ENCODE peak calls at places on chromosome 12, in ten cellular contexts. O, M, B, C, Y, D, I, H, L and F are unnamed samples.

GRCh38 chr12:6202331-6202730 is 2.1 kb downstream of the CD9 start:
- DNase-seq in O (no peak), M (no peak), B (no peak), C (no peak), Y (no peak), D (no peak), I (no peak), H (no peak), L (no peak), F (no peak)

GRCh38 chr12:8709124-8709830 is 11.5 kb downstream of the RIMKLB start:
- DNase-seq in O (no peak), M (no peak), B (no peak), C (no peak), Y (no peak), D (no peak), I (no peak), H (no peak), L (no peak), F (no peak)

GRCh38 chr12:79266511-79267129 is 402.0 kb downstream of the SYT1 start:
- DNase-seq in O (no peak), M (no peak), B (no peak), C (no peak), Y (no peak), D (no peak), I (no peak), H (no peak), L (no peak), F (no peak)

GRCh38 chr12:87266305-87266704 is 762.9 kb downstream of the C12orf50 start:
- DNase-seq in O (no peak), M (no peak), B (peak; percentile 48), C (no peak), Y (peak; percentile 27), D (no peak), I (no peak), H (no peak), L (no peak), F (no peak)

GRCh38 chr12:40171501-40171900 is 53.3 kb upstream of the LRRK2 start:
- DNase-seq in O (no peak), M (no peak), B (no peak), C (no peak), Y (no peak), D (no peak), I (no peak), H (no peak), L (no peak), F (no peak)

GRCh38 chr12:47361389-47362031 is 281.8 kb upstream of the AMIGO2 start:
- DNase-seq in O (peak; percentile 52), M (no peak), B (peak; percentile 64), C (no peak), Y (peak; percentile 40), D (no peak), I (no peak), H (no peak), L (no peak), F (peak; percentile 53)

GRCh38 chr12:119202121-119202527 is 23.4 kb downstream of the HSPB8 start:
- DNase-seq in O (no peak), M (no peak), B (no peak), C (no peak), Y (no peak), D (peak; percentile 74), I (no peak), H (no peak), L (no peak), F (no peak)

GRCh38 chr12:5177096-5177495 is 133.4 kb downstream of the KCNA5 start:
- DNase-seq in O (no peak), M (no peak), B (no peak), C (no peak), Y (no peak), D (no peak), I (no peak), H (no peak), L (no peak), F (no peak)

GRCh38 chr12:52146822-52147366 is 44.9 kb downstream of the KRT80 start:
- DNase-seq in O (peak; percentile 34), M (no peak), B (no peak), C (no peak), Y (peak; percentile 72), D (no peak), I (no peak), H (no peak), L (no peak), F (peak; percentile 97)

GRCh38 chr12:52145228-52145940 is 46.4 kb downstream of the KRT80 start:
- DNase-seq in O (peak; percentile 37), M (peak; percentile 58), B (no peak), C (no peak), Y (peak; percentile 66), D (no peak), I (no peak), H (no peak), L (no peak), F (peak; percentile 95)

GRCh38 chr12:52144512-52145227 is 47.1 kb downstream of the KRT80 start:
- DNase-seq in O (no peak), M (peak; percentile 50), B (no peak), C (no peak), Y (peak; percentile 44), D (no peak), I (no peak), H (no peak), L (no peak), F (no peak)

GRCh38 chr12:52147367-52147972 is 44.3 kb downstream of the KRT80 start:
- DNase-seq in O (peak; percentile 98), M (peak; percentile 89), B (no peak), C (no peak), Y (peak; percentile 100), D (peak; percentile 95), I (peak; percentile 83), H (peak; percentile 98), L (peak; percentile 99), F (no peak)

DNA sequence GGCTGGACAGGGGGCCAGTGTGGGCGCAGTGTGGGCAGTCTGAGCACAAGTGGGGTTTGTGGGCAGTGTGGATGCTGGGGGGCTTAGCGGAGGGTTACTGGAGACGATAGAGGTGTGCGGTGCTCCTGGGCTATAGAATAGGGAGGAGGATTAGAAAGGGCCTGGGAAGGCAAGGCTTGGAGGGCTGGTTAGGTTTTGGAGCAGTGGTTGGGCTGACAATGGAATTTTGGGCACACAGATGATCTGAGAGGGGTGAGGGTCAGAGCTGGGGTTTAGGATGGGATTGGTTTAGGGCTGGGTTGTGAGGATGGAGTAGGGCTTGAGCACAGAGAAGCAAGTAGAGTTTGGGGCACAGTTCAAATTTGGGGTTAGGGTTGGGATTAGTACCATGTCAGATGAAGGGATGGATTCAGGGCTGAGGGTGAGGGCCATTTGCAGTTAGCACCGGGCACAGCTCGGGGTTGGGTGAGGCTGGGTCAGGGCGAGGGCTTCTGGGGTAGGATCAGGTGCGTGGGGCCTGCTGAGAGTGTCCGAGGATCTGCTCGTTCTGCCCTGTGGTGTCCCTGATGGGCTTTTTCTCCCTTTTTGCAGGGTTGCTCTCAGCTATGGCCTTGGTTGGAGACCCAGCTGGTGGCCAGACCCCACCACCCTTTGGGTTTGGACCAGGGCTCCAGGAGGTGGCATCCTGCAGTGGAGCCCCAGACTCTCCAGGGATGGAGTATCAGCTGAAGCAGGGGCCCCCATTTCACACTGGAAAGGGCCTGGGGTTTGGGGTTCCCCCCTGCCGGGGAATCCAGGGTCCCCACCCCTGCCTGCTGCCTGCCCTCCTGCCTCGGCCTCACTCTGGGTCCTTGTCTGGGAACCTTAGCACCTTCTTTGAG is 45.6 kb downstream of the KRT80 start:
- DNase-seq in O (no peak), M (peak; percentile 39), B (no peak), C (no peak), Y (peak; percentile 47), D (no peak), I (no peak), H (no peak), L (no peak), F (no peak)
- H3K27ac ChIP-seq in O (peak overlapping the region; percentile 100), M (peak overlapping the region; percentile 84), B (no peak overlapping the region), C (no peak overlapping the region), Y (peak overlapping the region; percentile 100), D (peak overlapping the region; percentile 89), I (peak overlapping the region; percentile 88), H (peak overlapping the region; percentile 82), L (peak overlapping the region; percentile 96), F (peak overlapping the region; percentile 100)

DNA sequence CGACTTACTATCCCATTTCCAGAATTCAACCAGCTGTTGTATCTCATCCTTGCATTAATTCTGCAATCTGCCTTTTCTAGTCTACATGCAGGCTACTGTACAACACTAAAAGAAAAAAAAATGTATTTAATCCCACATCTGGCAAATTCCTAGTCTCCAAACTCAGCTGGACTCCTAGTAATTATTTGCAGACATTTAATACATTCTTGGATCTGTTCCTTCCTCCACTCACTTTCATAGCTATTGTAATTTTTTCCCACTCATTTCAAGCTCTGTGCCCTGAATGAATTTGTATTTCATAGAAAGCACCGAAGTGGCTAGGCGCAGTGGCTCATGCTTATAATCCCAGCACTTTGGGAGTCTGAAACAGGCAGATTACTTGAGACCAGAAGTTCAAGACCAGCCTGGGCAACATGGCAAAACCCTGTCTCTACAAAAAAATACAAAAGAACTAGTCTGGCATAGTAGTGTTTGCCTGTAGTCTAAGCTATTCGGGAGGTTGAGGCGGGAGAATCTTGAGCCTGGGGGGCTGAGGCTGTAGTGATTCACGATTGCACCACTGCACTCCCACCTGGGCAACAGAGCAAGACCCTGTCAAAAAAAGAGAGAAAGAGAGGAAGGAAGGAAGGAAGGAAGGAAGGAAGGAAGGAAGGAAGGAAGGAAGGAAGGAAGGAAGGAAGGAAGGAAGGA is 39.5 kb upstream of the YAF2 start:
- DNase-seq in O (no peak), M (no peak), B (no peak), C (no peak), Y (no peak), D (no peak), I (no peak), H (no peak), L (no peak), F (no peak)
- H3K27ac ChIP-seq in O (no peak overlapping the region), M (no peak overlapping the region), B (no peak overlapping the region), C (no peak overlapping the region), Y (no peak overlapping the region), D (no peak overlapping the region), I (no peak overlapping the region), H (no peak overlapping the region), L (no peak overlapping the region), F (no peak overlapping the region)

GRCh38 chr12:54415223-54415929 is 3.7 kb downstream of the ITGA5 start:
- DNase-seq in O (no peak), M (no peak), B (no peak), C (no peak), Y (no peak), D (no peak), I (no peak), H (no peak), L (no peak), F (no peak)

GRCh38 chr12:54414191-54414525 is 4.9 kb downstream of the ITGA5 start:
- DNase-seq in O (no peak), M (no peak), B (no peak), C (no peak), Y (no peak), D (no peak), I (no peak), H (no peak), L (no peak), F (no peak)

GRCh38 chr12:54412786-54413185 is 6.3 kb downstream of the ITGA5 start:
- DNase-seq in O (no peak), M (peak; percentile 44), B (no peak), C (no peak), Y (no peak), D (no peak), I (no peak), H (no peak), L (no peak), F (no peak)

GRCh38 chr12:54412348-54412747 is 6.7 kb downstream of the ITGA5 start:
- DNase-seq in O (no peak), M (peak; percentile 47), B (no peak), C (no peak), Y (no peak), D (no peak), I (no peak), H (no peak), L (no peak), F (no peak)

DNA sequence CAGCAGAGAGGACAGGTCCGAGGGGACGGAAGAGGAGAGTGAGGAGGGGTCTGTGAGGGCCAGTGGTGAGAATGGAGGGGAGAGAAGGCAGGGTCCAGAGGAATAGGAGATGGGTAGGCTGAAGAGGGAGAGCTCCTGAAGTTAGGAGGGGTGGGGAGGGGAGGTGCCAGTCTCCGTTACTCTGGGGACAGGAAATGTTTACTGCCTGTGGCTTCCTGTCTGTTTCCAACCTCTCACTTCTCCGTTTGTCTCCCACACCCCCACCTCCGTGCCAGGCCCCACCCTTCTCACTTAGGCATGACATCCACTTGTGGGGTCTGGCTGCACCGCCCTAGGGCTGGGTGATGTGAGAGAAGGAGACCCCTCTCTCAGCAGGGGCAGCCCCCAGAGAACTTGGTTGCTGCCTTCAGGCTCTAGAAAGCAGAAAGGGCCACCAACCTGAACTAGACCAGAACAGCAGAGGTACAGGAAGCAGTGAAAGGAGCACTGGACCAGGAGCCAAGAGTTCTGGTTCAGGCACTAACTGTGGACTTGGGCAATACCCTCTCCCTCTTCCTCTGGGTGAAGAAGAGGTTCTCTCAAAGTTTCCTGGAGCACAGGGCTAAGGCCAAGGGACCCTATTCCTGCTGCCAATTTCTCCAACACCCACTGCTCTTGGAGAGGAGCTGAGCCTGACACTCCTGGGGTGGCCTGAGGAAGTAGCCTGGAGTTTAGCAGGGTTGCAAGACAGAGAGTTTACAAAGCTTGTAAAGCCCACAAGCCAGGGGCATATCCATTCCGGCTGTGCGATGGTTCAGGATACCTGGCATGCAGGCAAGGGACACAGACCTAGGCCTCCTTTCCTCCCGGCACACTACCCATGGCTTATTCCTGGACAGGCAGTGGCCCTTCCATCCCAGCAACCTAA is 5.5 kb downstream of the ITGA5 start:
- DNase-seq in O (no peak), M (peak; percentile 80), B (no peak), C (no peak), Y (no peak), D (peak; percentile 83), I (no peak), H (peak; percentile 59), L (no peak), F (no peak)
- H3K27ac ChIP-seq in O (peak overlapping the region; percentile 82), M (peak overlapping the region; percentile 78), B (no peak overlapping the region), C (no peak overlapping the region), Y (peak overlapping the region; percentile 47), D (peak overlapping the region; percentile 82), I (peak overlapping the region; percentile 44), H (peak overlapping the region; percentile 84), L (peak overlapping the region; percentile 10), F (peak overlapping the region; percentile 80)

GRCh38 chr12:113359939-113360748 is 1.8 kb downstream of the PLBD2 start:
- DNase-seq in O (no peak), M (no peak), B (no peak), C (no peak), Y (no peak), D (no peak), I (no peak), H (peak; percentile 6), L (no peak), F (no peak)

GRCh38 chr12:113359133-113359938 is 949 bp downstream of the PLBD2 start:
- DNase-seq in O (no peak), M (peak; percentile 75), B (peak; percentile 46), C (peak; percentile 20), Y (no peak), D (no peak), I (peak; percentile 43), H (no peak), L (peak; percentile 14), F (no peak)

GRCh38 chr12:113364698-113365097 is 6.3 kb downstream of the PLBD2 start:
- DNase-seq in O (no peak), M (no peak), B (no peak), C (no peak), Y (no peak), D (no peak), I (no peak), H (no peak), L (no peak), F (no peak)

GRCh38 chr12:113358381-113359132 is at the start of gene PLBD2:
- DNase-seq in O (peak; percentile 92), M (peak; percentile 97), B (peak; percentile 97), C (peak; percentile 39), Y (peak; percentile 93), D (peak; percentile 97), I (peak; percentile 95), H (peak; percentile 86), L (peak; percentile 89), F (peak; percentile 70)

DNA sequence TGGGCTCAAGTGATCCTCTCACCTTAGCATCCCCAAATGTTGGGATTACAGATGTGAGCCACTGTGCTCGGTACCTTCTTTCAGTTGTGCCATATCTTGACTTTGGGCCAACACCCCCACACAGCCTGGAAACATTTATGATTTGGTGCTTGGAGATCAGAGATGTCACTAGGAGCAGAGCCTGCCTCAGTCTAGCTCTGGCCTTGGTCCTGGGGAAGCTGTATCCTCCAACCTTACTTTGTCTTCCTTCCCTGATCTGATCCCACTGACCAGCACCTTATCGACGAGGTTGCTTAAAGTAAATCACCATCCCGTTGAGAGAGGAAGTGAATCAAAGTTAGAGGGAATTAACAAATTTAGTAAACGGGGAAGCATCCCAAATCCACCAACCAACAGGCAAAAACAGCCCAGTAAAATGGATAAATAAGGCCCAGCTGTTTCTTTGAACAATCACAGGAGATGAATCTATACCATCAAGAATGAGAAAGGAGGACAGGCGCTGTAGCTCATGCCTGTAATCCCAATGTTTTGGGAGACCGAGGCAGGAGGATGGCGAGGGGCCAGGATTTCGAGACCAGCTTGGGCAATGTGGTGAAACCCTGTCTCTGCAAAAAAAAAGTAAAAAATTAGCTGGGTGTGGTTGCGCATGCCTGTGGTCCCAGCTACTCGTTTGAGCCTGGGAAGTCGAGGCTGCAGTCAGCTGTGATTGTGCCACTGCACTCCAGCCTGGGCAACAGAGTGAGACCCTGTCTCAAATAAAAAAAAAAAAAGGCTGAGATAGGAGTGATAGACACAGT is 3.4 kb downstream of the PLBD2 start:
- DNase-seq in O (no peak), M (no peak), B (no peak), C (no peak), Y (no peak), D (no peak), I (no peak), H (no peak), L (no peak), F (no peak)
- H3K27ac ChIP-seq in O (no peak overlapping the region), M (no peak overlapping the region), B (no peak overlapping the region), C (no peak overlapping the region), Y (no peak overlapping the region), D (no peak overlapping the region), I (no peak overlapping the region), H (no peak overlapping the region), L (no peak overlapping the region), F (no peak overlapping the region)